ENCODE peak calls at places on chromosomes 12 and 14, in six cellular contexts. V, I, Y, J, U and C are unnamed samples.

GRCh38 chr12:88805286-88805685 is 225.0 kb upstream of the KITLG start:
- DNase-seq in J (no peak), I (no peak), U (no peak), V (no peak), Y (no peak), C (no peak)

GRCh38 chr12:110355080-110355479 is 48.4 kb downstream of the ANAPC7 start:
- DNase-seq in V (peak; percentile 55), J (no peak), I (no peak), U (peak; percentile 61), Y (peak; percentile 74), C (peak; percentile 62)

GRCh38 chr12:64243809-64244208 is 21.7 kb upstream of the KICS2 start:
- DNase-seq in I (no peak), Y (no peak), J (no peak), V (no peak), U (no peak), C (no peak)

GRCh38 chr14:67010602-67011001 is 178.6 kb upstream of the GARIN2 start:
- DNase-seq in J (no peak), I (no peak), V (no peak), Y (no peak), U (no peak), C (peak; percentile 76)

GRCh38 chr14:45491914-45492313 is 238.9 kb upstream of the MIS18BP1 start:
- DNase-seq in U (no peak), V (no peak), Y (no peak), I (no peak), J (no peak), C (no peak)

GRCh38 chr12:57719777-57720605 is 18.6 kb downstream of the AGAP2 start:
- DNase-seq in J (no peak), V (no peak), U (no peak), I (no peak), Y (no peak), C (no peak)

GRCh38 chr12:69117566-69118266 is 121.7 kb upstream of the CPSF6 start:
- DNase-seq in U (no peak), Y (no peak), V (no peak), I (no peak), J (no peak), C (no peak)

GRCh38 chr14:69260979-69261605 is 1.1 kb downstream of the GALNT16 start:
- DNase-seq in I (no peak), U (peak; percentile 73), Y (peak; percentile 43), J (no peak), V (no peak), C (no peak)

GRCh38 chr14:55427439-55427838 is 13.0 kb downstream of the TBPL2 start:
- DNase-seq in V (no peak), Y (no peak), U (peak; percentile 37), I (no peak), J (no peak), C (no peak)

GRCh38 chr14:91891081-91891480 is 23.7 kb upstream of the TC2N start:
- DNase-seq in Y (no peak), J (no peak), U (no peak), V (no peak), I (no peak), C (no peak)

GRCh38 chr14:61454545-61454944 is 133.2 kb downstream of the PRKCH start:
- DNase-seq in U (no peak), V (no peak), Y (no peak), J (peak; percentile 45), I (no peak), C (no peak)

GRCh38 chr14:61453103-61453767 is 131.9 kb downstream of the PRKCH start:
- DNase-seq in I (no peak), V (no peak), Y (no peak), U (no peak), J (no peak), C (no peak)

GRCh38 chr14:61451891-61452400 is 130.6 kb downstream of the PRKCH start:
- DNase-seq in J (no peak), U (no peak), V (no peak), I (no peak), Y (no peak), C (no peak)

GRCh38 chr14:61451491-61451890 is 130.1 kb downstream of the PRKCH start:
- DNase-seq in Y (no peak), J (no peak), U (no peak), V (no peak), I (no peak), C (no peak)

GRCh38 chr14:61452452-61452851 is 131.1 kb downstream of the PRKCH start:
- DNase-seq in V (no peak), J (no peak), Y (no peak), I (no peak), U (no peak), C (no peak)
- H3K4me3 ChIP-seq in V (no peak overlapping the region), J (no peak overlapping the region), Y (no peak overlapping the region), I (no peak overlapping the region), U (no peak overlapping the region), C (no peak overlapping the region)

GRCh38 chr12:90970471-90970870 is 15.5 kb upstream of the CCER1 start:
- DNase-seq in Y (peak; percentile 36), V (no peak), J (peak; percentile 84), I (no peak), U (no peak), C (no peak)
- TF ChIP-seq MYC in Y (no peak), V (no peak), J (no peak), I (no peak), U (no peak), C (no peak)

DNA sequence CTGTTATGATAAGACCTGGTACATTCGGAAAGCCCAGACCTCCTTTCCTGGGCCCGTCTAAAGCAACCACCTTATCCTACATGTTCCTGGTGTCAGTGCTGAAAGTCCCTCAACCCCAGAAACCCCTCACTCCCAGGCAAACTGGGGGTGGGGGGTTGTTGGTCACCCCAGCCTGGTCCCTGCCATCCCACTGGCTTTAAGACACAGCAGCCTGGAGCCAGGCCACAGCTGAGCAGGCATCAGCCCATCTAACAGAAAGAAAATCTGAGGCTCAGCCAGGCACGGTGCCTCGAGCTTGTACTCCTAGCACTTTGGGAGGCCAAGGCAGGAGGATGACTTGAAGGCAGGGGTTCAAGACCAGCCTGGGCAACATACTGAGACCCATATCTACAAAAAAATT is 4.5 kb downstream of the SELPLG start:
- DNase-seq in V (no peak), J (no peak), I (no peak), Y (no peak), U (peak; percentile 26), C (no peak)
- H3K4me3 ChIP-seq in V (no peak overlapping the region), J (no peak overlapping the region), I (peak overlapping the region; percentile 12), Y (no peak overlapping the region), U (peak overlapping the region; percentile 90), C (peak overlapping the region; percentile 45)

GRCh38 chr12:13788626-13789025 is 192.8 kb downstream of the GRIN2B start:
- DNase-seq in J (no peak), V (no peak), U (no peak), Y (no peak), I (no peak), C (no peak)

GRCh38 chr12:13794706-13795105 is 186.7 kb downstream of the GRIN2B start:
- DNase-seq in U (no peak), I (no peak), Y (no peak), J (no peak), V (no peak), C (no peak)

GRCh38 chr12:13784504-13784903 is 196.9 kb downstream of the GRIN2B start:
- DNase-seq in U (no peak), Y (no peak), I (no peak), V (no peak), J (no peak), C (peak; percentile 3)

GRCh38 chr12:13790317-13790716 is 191.1 kb downstream of the GRIN2B start:
- DNase-seq in U (no peak), I (no peak), J (no peak), V (no peak), Y (no peak), C (no peak)
- TF ChIP-seq MYC in U (no peak), I (no peak), J (no peak), V (no peak), Y (no peak), C (no peak)

GRCh38 chr14:77322209-77322902 is 1.5 kb downstream of the GSTZ1 start:
- DNase-seq in J (no peak), I (no peak), U (no peak), V (no peak), Y (peak; percentile 31), C (no peak)
- H3K4me3 ChIP-seq in J (peak overlapping the region; percentile 44), I (peak overlapping the region; percentile 98), U (peak overlapping the region; percentile 98), V (no peak overlapping the region), Y (peak overlapping the region; percentile 99), C (peak overlapping the region; percentile 66)

GRCh38 chr14:99756796-99757195 is 36.4 kb upstream of the EML1 start:
- DNase-seq in J (peak; percentile 35), U (no peak), Y (no peak), I (no peak), V (no peak), C (no peak)
- TF ChIP-seq MYC in J (no peak), U (no peak), Y (no peak), I (no peak), V (no peak), C (no peak)

GRCh38 chr12:116962197-116962596 is 51.4 kb downstream of the FBXW8 start:
- DNase-seq in V (no peak), J (no peak), U (no peak), Y (no peak), I (no peak), C (peak; percentile 63)
- H3K4me3 ChIP-seq in V (no peak overlapping the region), J (no peak overlapping the region), U (no peak overlapping the region), Y (no peak overlapping the region), I (peak overlapping the region; percentile 38), C (no peak overlapping the region)

GRCh38 chr12:53737951-53738833 is 10.9 kb upstream of the CALCOCO1 start:
- DNase-seq in V (no peak), U (peak; percentile 68), I (no peak), Y (no peak), J (no peak), C (no peak)
- TF ChIP-seq MYC in V (no peak), U (no peak), I (no peak), Y (no peak), J (no peak), C (no peak)

DNA sequence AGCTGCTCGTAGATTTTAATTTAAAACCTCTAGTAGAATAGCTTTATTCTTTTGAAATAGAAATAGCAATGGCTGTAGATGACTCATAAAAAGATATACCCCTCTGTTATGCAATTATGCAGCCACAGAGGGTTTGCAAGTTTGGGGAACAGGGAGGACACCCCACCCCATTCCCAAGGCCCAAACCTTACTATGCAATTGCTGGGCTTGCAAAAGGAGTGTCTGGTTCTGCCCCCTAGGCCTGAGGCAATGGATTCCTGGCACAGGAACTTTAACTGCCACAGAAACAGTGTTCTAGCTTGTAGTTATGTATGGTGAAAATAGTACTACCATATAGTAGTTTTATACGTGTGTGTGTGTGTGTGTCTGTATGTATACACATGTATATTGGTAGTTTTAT is 403.3 kb downstream of the ADAMTS20 start:
- DNase-seq in U (no peak), I (no peak), J (no peak), V (no peak), Y (no peak), C (peak; percentile 30)
- H3K4me3 ChIP-seq in U (no peak overlapping the region), I (no peak overlapping the region), J (no peak overlapping the region), V (no peak overlapping the region), Y (no peak overlapping the region), C (no peak overlapping the region)

DNA sequence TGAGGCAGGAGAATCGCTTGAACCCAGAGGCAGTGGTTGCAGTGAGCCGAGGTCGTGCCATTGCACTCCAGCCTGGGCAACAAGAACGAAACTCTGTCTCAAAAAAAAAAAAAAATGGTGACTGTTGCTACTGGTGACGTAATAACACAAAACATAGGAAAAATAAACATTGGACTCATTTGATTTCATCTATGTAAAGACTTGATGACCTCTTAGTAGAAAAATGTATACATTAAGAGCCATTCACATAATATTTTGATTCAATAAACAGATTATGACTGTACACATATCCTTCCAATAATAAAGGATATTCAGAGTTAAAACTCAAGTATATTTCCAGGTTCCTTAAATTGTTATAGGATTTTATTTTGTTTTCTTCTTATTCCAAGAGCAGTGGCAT is 65.7 kb upstream of the AEBP2 start:
- DNase-seq in J (no peak), Y (no peak), I (no peak), V (no peak), U (no peak), C (no peak)
- TF ChIP-seq MYC in J (no peak), Y (no peak), I (no peak), V (no peak), U (no peak), C (no peak)